ENCODE peak calls at places on chromosomes 4 and X, in ten cellular contexts. X is suprapubic skin, B is H1, F is Panc1, H is endothelial cell of umbilical vein, N is GM23338, A is spleen, T is transverse colon, E is HepG2, D is HL-60. P is an unnamed sample.

GRCh38 chrX:103397707-103398106 is 21.4 kb downstream of the BEX3 start:
- DNase-seq in X (no peak), B (no peak), F (no peak), H (no peak), N (no peak), A (no peak), T (no peak), E (no peak), D (no peak), P (no peak)

GRCh38 chr4:10026485-10026884 is 5.2 kb upstream of the SLC2A9 start:
- DNase-seq in X (no peak), B (no peak), F (no peak), H (no peak), N (no peak), A (no peak), T (no peak), E (no peak), D (no peak), P (no peak)

GRCh38 chrX:3811331-3812311 is 98.2 kb upstream of the PRKX start:
- DNase-seq in X (no peak), B (no peak), F (no peak), H (no peak), N (peak), A (peak), T (peak), E (peak), D (no peak), P (no peak)

GRCh38 chr4:11765849-11766453 is 337.3 kb upstream of the HS3ST1 start:
- DNase-seq in X (no peak), B (peak), F (peak), H (peak), N (peak), A (no peak), T (peak), E (peak), D (peak), P (no peak)

GRCh38 chrX:85004255-85004654 is 578 bp downstream of the APOOL start:
- DNase-seq in X (no peak), B (no peak), F (no peak), H (no peak), N (no peak), A (no peak), T (no peak), E (no peak), D (no peak), P (no peak)

GRCh38 chr4:56240554-56241190 is 146.6 kb downstream of the AASDH start:
- DNase-seq in X (no peak), B (no peak), F (no peak), H (no peak), N (no peak), A (no peak), T (no peak), E (peak), D (no peak), P (no peak)

GRCh38 chr4:112210777-112211176 is 20.8 kb upstream of the AP1AR start:
- DNase-seq in X (no peak), B (no peak), F (no peak), H (no peak), N (no peak), A (no peak), T (no peak), E (no peak), D (no peak), P (no peak)

GRCh38 chrX:148771440-148771839 is 271.0 kb downstream of the AFF2 start:
- DNase-seq in X (no peak), B (no peak), F (no peak), H (peak), N (no peak), A (no peak), T (no peak), E (no peak), D (no peak), P (no peak)

GRCh38 chr4:87103691-87104187 is 116.7 kb downstream of the KLHL8 start:
- DNase-seq in X (no peak), B (no peak), F (no peak), H (peak), N (no peak), A (no peak), T (no peak), E (no peak), D (no peak), P (no peak)

GRCh38 chrX:114097411-114097810 is 486.5 kb upstream of the HTR2C start:
- DNase-seq in X (no peak), B (no peak), F (no peak), H (no peak), N (no peak), A (no peak), T (no peak), E (no peak), D (no peak), P (no peak)

GRCh38 chr4:118967393-118967792 is 78.7 kb downstream of the SYNPO2 start:
- DNase-seq in X (no peak), B (no peak), F (no peak), H (no peak), N (no peak), A (no peak), T (no peak), E (no peak), D (no peak), P (no peak)

GRCh38 chr4:38591617-38592337 is 72.2 kb upstream of the KLF3 start:
- DNase-seq in X (peak), B (no peak), F (no peak), H (no peak), N (no peak), A (no peak), T (no peak), E (no peak), D (no peak), P (no peak)

GRCh38 chr4:85209161-85209560 is 242.7 kb upstream of the WDFY3 start:
- DNase-seq in X (no peak), B (no peak), F (no peak), H (no peak), N (no peak), A (no peak), T (no peak), E (no peak), D (no peak), P (no peak)

GRCh38 chr4:78551420-78552351 is at the start of gene ANXA3:
- DNase-seq in X (no peak), B (no peak), F (no peak), H (peak), N (peak), A (peak), T (peak), E (no peak), D (peak), P (no peak)

GRCh38 chr4:116953947-116954346 is 131.4 kb downstream of the TRAM1L1 start:
- DNase-seq in X (no peak), B (no peak), F (no peak), H (no peak), N (no peak), A (no peak), T (no peak), E (no peak), D (no peak), P (no peak)

GRCh38 chr4:105116616-105117319 is 29.9 kb upstream of the TET2 start:
- DNase-seq in X (no peak), B (no peak), F (no peak), H (no peak), N (no peak), A (no peak), T (no peak), E (no peak), D (peak), P (no peak)

GRCh38 chr4:25308266-25308665 is 4.3 kb upstream of the ZCCHC4 start:
- DNase-seq in X (no peak), B (no peak), F (no peak), H (no peak), N (no peak), A (no peak), T (no peak), E (no peak), D (peak), P (no peak)

GRCh38 chr4:188778880-188779279 is 639.6 kb downstream of the TRIML1 start:
- DNase-seq in X (no peak), B (no peak), F (no peak), H (no peak), N (no peak), A (no peak), T (no peak), E (no peak), D (no peak), P (no peak)

GRCh38 chr4:188109157-188109755 is at the start of gene TRIML2:
- DNase-seq in X (no peak), B (no peak), F (no peak), H (no peak), N (peak), A (no peak), T (no peak), E (no peak), D (no peak), P (no peak)

GRCh38 chr4:41430796-41431195 is 107.2 kb upstream of the LIMCH1 start:
- DNase-seq in X (no peak), B (no peak), F (no peak), H (no peak), N (no peak), A (no peak), T (no peak), E (no peak), D (no peak), P (no peak)

GRCh38 chr4:73891739-73892405 is 22.7 kb downstream of the CXCL1 start:
- DNase-seq in X (no peak), B (no peak), F (no peak), H (no peak), N (no peak), A (no peak), T (no peak), E (no peak), D (no peak), P (no peak)

GRCh38 chr4:113452868-113453620 is 308.5 kb downstream of the CAMK2D start:
- DNase-seq in X (no peak), B (peak), F (no peak), H (peak), N (peak), A (no peak), T (no peak), E (no peak), D (no peak), P (no peak)

GRCh38 chrX:72041901-72042859 is 89.5 kb downstream of the RTL5 start:
- DNase-seq in X (no peak), B (no peak), F (no peak), H (no peak), N (no peak), A (no peak), T (no peak), E (no peak), D (no peak), P (no peak)

GRCh38 chr4:5237086-5237485 is 185.8 kb downstream of the STK32B start:
- DNase-seq in X (no peak), B (no peak), F (no peak), H (no peak), N (peak), A (no peak), T (no peak), E (no peak), D (no peak), P (no peak)
- TF ChIP-seq POLR2AphosphoS5 in X (no peak), B (no peak), F (no peak), H (no peak), N (no peak), A (no peak), T (no peak), E (no peak), D (no peak), P (no peak)

GRCh38 chrX:153342762-153343558 is 9.0 kb downstream of the ZNF275 start:
- DNase-seq in X (no peak), B (no peak), F (no peak), H (no peak), N (no peak), A (no peak), T (no peak), E (no peak), D (no peak), P (no peak)

GRCh38 chrX:153338836-153339235 is 4.9 kb downstream of the ZNF275 start:
- DNase-seq in X (no peak), B (no peak), F (no peak), H (no peak), N (no peak), A (no peak), T (no peak), E (no peak), D (peak), P (no peak)

GRCh38 chrX:153336988-153337387 is 3.0 kb downstream of the ZNF275 start:
- DNase-seq in X (no peak), B (no peak), F (no peak), H (no peak), N (no peak), A (no peak), T (no peak), E (no peak), D (no peak), P (no peak)

GRCh38 chrX:153340111-153340510 is 6.2 kb downstream of the ZNF275 start:
- DNase-seq in X (no peak), B (no peak), F (no peak), H (no peak), N (no peak), A (no peak), T (no peak), E (no peak), D (no peak), P (no peak)

GRCh38 chrX:153339662-153340061 is 5.7 kb downstream of the ZNF275 start:
- DNase-seq in X (no peak), B (no peak), F (no peak), H (no peak), N (no peak), A (no peak), T (no peak), E (no peak), D (no peak), P (no peak)
- TF ChIP-seq POLR2AphosphoS5 in X (no peak), B (no peak), F (no peak), H (no peak), N (no peak), A (no peak), T (no peak), E (no peak), D (no peak), P (no peak)

DNA sequence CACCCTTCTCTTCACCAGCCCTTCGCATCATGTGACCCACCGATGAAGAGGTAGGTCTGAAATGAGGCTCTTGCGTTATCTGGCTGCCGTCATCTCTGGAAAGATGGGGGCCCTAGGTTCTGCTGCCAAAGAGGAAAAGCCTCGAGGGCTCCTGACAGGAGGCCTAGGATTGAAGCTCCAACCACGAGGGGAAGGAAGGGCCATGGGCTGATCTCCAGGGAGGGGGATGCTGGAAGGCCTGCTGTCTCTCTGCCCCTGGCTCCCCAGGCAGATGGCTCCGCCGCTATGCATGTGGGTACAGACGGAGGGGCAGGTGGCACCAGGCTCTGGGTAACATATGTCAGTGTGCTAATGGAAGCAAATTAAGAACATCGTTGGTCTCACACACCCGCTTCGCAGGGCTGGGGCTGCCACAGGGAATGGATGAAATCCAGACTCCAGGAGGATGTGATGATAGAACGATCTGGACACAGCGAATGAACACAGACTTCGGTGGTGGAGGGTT is 44.9 kb downstream of the AFAP1 start:
- DNase-seq in X (no peak), B (no peak), F (no peak), H (no peak), N (no peak), A (no peak), T (no peak), E (no peak), D (no peak), P (no peak)
- TF ChIP-seq POLR2AphosphoS5 in X (no peak), B (no peak), F (no peak), H (no peak), N (no peak), A (no peak), T (no peak), E (no peak), D (no peak), P (no peak)

DNA sequence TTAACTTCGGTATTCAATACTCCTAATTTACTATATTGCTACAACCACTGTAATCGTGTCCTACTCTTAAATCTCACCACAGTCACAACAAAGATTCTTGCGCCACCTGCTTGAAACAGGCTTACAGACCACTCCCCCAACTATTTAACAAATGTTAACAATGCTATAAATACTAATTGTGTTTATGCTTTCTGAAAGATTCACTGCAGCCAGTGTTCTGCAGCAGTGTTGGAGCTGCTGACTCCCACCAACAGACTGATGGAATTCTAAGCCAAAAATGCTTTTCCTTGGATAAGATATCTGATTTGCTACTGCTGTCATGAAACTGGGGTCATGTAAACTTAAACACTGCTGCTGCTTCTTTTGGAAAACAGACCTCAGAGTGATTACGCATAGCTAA is 244.2 kb upstream of the MAB21L2 start:
- DNase-seq in X (no peak), B (no peak), F (no peak), H (no peak), N (peak), A (no peak), T (no peak), E (no peak), D (no peak), P (no peak)
- TF ChIP-seq POLR2AphosphoS5 in X (no peak), B (no peak), F (no peak), H (no peak), N (no peak), A (no peak), T (peak), E (no peak), D (no peak), P (no peak)

DNA sequence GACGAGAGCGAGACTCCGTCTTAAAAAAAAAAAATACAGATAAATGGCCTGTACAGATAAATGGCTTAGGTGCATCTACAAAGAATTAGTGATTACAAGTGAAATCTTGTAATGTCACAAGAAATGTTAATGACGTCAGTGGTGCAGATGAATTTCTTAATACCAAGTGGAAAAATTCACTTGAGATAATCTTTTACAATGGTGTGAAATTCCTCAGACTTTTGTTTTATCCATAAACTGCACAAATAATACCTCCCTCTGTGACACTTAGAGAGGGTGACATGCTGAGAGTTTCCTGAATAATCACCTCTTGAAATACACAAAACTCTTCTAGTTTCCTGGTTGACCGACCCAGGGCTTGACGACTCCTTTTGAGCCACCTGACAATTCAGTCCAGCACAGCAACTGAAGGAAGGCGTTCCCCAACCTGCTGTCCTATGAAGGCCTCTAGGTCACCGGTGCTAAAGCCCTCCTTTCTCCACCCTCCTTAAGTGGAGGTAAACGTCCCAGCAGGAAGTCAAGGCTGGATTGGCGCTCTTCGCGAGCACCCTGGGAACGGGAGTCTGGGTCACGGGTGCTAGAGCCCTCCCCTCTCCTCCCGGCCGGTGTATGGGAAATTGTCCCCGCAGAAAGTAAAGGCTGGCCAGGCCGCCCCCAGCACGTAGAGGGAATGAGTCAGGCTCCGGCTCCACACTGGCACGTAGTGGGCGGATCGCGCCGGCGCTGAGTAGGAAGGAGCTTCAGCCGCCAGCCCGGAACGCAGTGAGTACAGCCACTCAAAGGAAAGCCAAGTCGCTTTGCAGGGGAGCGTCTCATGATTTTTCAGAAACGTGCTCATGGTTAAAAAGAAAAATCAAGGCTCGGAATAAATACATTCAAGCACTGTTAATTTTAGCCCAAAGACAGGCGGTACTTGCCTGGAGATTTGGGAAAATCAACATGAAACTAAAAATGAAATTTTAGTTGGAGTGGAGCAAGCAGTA is at the start of gene TMEM144:
- DNase-seq in X (peak), B (peak), F (peak), H (peak), N (peak), A (peak), T (peak), E (peak), D (peak), P (no peak)
- TF ChIP-seq POLR2AphosphoS5 in X (peak), B (peak), F (no peak), H (peak), N (peak), A (peak), T (peak), E (peak), D (peak), P (peak)

GRCh38 chr4:815464-816146 is 10.3 kb downstream of the CPLX1 start:
- DNase-seq in X (no peak), B (no peak), F (no peak), H (no peak), N (no peak), A (peak), T (peak), E (peak), D (no peak), P (no peak)
- TF ChIP-seq POLR2AphosphoS5 in X (no peak), B (no peak), F (no peak), H (no peak), N (no peak), A (no peak), T (no peak), E (no peak), D (no peak), P (no peak)

GRCh38 chr4:120991885-120992284 is 69.4 kb upstream of the PRDM5 start:
- DNase-seq in X (no peak), B (no peak), F (no peak), H (no peak), N (no peak), A (no peak), T (no peak), E (no peak), D (no peak), P (no peak)

GRCh38 chr4:120995611-120996010 is 73.1 kb upstream of the PRDM5 start:
- DNase-seq in X (no peak), B (no peak), F (no peak), H (no peak), N (no peak), A (no peak), T (no peak), E (no peak), D (no peak), P (no peak)

GRCh38 chr4:120994521-120994920 is 72.0 kb upstream of the PRDM5 start:
- DNase-seq in X (no peak), B (no peak), F (no peak), H (no peak), N (peak), A (no peak), T (no peak), E (no peak), D (no peak), P (no peak)

DNA sequence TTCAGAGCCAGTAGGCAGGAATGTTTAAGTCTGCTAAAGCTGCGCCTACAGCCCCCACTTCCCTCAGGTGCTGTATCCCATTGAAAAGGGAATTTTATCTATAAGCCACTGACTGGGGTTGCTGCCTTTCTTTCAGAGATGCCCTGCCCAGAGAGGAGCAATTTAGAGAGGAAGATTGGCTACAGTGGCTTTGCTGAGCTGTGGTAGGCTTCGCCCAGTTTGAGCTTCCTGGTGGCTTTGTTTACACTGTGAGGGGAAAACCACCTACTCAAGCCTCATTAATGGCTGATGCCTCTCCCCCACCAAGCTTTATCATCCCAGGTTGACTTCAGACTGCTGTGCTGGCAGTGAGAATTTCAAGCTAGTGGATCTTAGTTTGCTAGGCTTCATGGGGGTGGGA is 67.7 kb upstream of the PRDM5 start:
- DNase-seq in X (no peak), B (no peak), F (no peak), H (no peak), N (no peak), A (no peak), T (no peak), E (no peak), D (no peak), P (no peak)
- TF ChIP-seq POLR2AphosphoS5 in X (no peak), B (no peak), F (no peak), H (no peak), N (no peak), A (no peak), T (no peak), E (no peak), D (no peak), P (no peak)

GRCh38 chr4:168840988-168841681 is 168.9 kb downstream of the CBR4 start:
- DNase-seq in X (no peak), B (peak), F (no peak), H (no peak), N (peak), A (no peak), T (no peak), E (no peak), D (no peak), P (no peak)
- TF ChIP-seq POLR2AphosphoS5 in X (no peak), B (no peak), F (no peak), H (no peak), N (no peak), A (no peak), T (no peak), E (no peak), D (no peak), P (no peak)

GRCh38 chr4:140711910-140712309 is 44.3 kb downstream of the TBC1D9 start:
- DNase-seq in X (no peak), B (no peak), F (no peak), H (no peak), N (peak), A (no peak), T (no peak), E (peak), D (no peak), P (no peak)
- TF ChIP-seq POLR2AphosphoS5 in X (no peak), B (no peak), F (no peak), H (no peak), N (no peak), A (no peak), T (no peak), E (no peak), D (no peak), P (no peak)

P was measured in vagina.